ENCODE peak calls at places on chromosomes 5 and 9, in six cellular contexts. L is stimulated activated CD4-positive, alpha-beta T cell treated with anti-CD3 and anti-CD28 coated beads, TNF-alpha, amount 100 ng/mL, for 48 hours; N is H9; V is ACHN; T is NCI-H460; D is brain microvascular endothelial cell. F is an unnamed sample.

GRCh38 chr9:127231666-127232065 is 32.9 kb upstream of the GARNL3 start:
- DNase-seq in L (no peak), N (no peak), V (no peak), T (no peak), D (no peak), F (no peak)

GRCh38 chr5:115246361-115246991 is 16.2 kb downstream of the PGGT1B start:
- DNase-seq in L (no peak), N (no peak), V (peak; percentile 56), T (peak; percentile 58), D (no peak), F (peak; percentile 45)

GRCh38 chr5:94577466-94578245 is 40.7 kb downstream of the KIAA0825 start:
- DNase-seq in L (no peak), N (no peak), V (no peak), T (no peak), D (no peak), F (peak; percentile 24)

GRCh38 chr5:65326912-65327311 is 154.8 kb downstream of the ADAMTS6 start:
- DNase-seq in L (no peak), N (no peak), V (no peak), T (no peak), D (peak; percentile 27), F (peak; percentile 43)

GRCh38 chr5:32092938-32093812 is 80.9 kb downstream of the GOLPH3 start:
- DNase-seq in L (peak; percentile 66), N (peak; percentile 77), V (peak; percentile 67), T (peak; percentile 77), D (peak; percentile 71), F (peak; percentile 79)

GRCh38 chr5:82835488-82835887 is 241.7 kb downstream of the TMEM167A start:
- DNase-seq in L (no peak), N (no peak), V (no peak), T (no peak), D (no peak), F (no peak)

GRCh38 chr5:112628219-112628618 is 109.5 kb upstream of the APC start:
- DNase-seq in L (no peak), N (peak; percentile 32), V (no peak), T (no peak), D (no peak), F (no peak)

GRCh38 chr5:50320131-50320749 is 120.8 kb downstream of the EMB start:
- DNase-seq in L (no peak), N (no peak), V (peak; percentile 11), T (no peak), D (no peak), F (no peak)

GRCh38 chr5:4879075-4879474 is 261.1 kb upstream of the ADAMTS16 start:
- DNase-seq in L (no peak), N (no peak), V (no peak), T (no peak), D (no peak), F (no peak)

GRCh38 chr5:174311531-174312269 is 266.2 kb downstream of the NSG2 start:
- DNase-seq in L (peak; percentile 50), N (peak; percentile 89), V (peak; percentile 36), T (peak; percentile 40), D (peak; percentile 49), F (peak; percentile 39)

GRCh38 chr5:6704361-6704851 is 8.8 kb upstream of the TENT4A start:
- DNase-seq in L (no peak), N (no peak), V (peak; percentile 12), T (no peak), D (peak; percentile 69), F (peak; percentile 88)

GRCh38 chr5:74424162-74424868 is 216.2 kb downstream of the ENC1 start:
- DNase-seq in L (no peak), N (no peak), V (no peak), T (no peak), D (no peak), F (no peak)

GRCh38 chr5:57698785-57699184 is 216.2 kb upstream of the ACTBL2 start:
- DNase-seq in L (no peak), N (peak; percentile 47), V (peak; percentile 90), T (no peak), D (no peak), F (no peak)

F was measured in astrocyte of the spinal cord.